ENCODE peak calls at places on chromosomes 1 and 21, in ten cellular contexts. P, A, B, T, C, F, S, V, L and W are unnamed samples.

GRCh38 chr1:171457412-171457811 is 27.9 kb upstream of the PRRC2C start:
- DNase-seq in P (peak; percentile 15), A (no peak), B (no peak), T (no peak), C (no peak), F (no peak), S (peak; percentile 4), V (no peak), L (no peak), W (peak; percentile 82)

GRCh38 chr1:240258910-240259309 is 167.2 kb downstream of the FMN2 start:
- DNase-seq in P (peak; percentile 97), A (no peak), B (no peak), T (peak; percentile 68), C (no peak), F (no peak), S (no peak), V (no peak), L (no peak), W (no peak)

GRCh38 chr1:11550664-11551283 is 71.8 kb downstream of the DISP3 start:
- DNase-seq in P (peak; percentile 81), A (no peak), B (no peak), T (peak; percentile 75), C (peak; percentile 35), F (peak; percentile 82), S (peak; percentile 97), V (no peak), L (peak; percentile 84), W (no peak)

GRCh38 chr21:27408826-27409225 is 441.9 kb upstream of the ADAMTS5 start:
- DNase-seq in P (no peak), A (no peak), B (no peak), T (no peak), C (no peak), F (no peak), S (no peak), V (no peak), L (no peak), W (no peak)

GRCh38 chr1:91582431-91582921 is 81.8 kb downstream of the CDC7 start:
- DNase-seq in P (peak; percentile 99), A (no peak), B (no peak), T (peak; percentile 83), C (no peak), F (no peak), S (no peak), V (no peak), L (no peak), W (no peak)

GRCh38 chr1:17878837-17879236 is 123.7 kb downstream of the ACTL8 start:
- DNase-seq in P (peak; percentile 89), A (no peak), B (no peak), T (peak; percentile 94), C (no peak), F (no peak), S (no peak), V (no peak), L (no peak), W (no peak)

GRCh38 chr1:20093940-20094391 is 24.0 kb downstream of the PLA2G5 start:
- DNase-seq in P (no peak), A (no peak), B (no peak), T (no peak), C (no peak), F (no peak), S (no peak), V (peak; percentile 78), L (no peak), W (no peak)

GRCh38 chr1:89545264-89546038 is 20.8 kb downstream of the LRRC8B start:
- DNase-seq in P (no peak), A (no peak), B (no peak), T (no peak), C (no peak), F (no peak), S (no peak), V (no peak), L (no peak), W (no peak)

GRCh38 chr1:169694304-169694703 is 17.1 kb downstream of the SELL start:
- DNase-seq in P (no peak), A (no peak), B (no peak), T (no peak), C (no peak), F (no peak), S (no peak), V (no peak), L (no peak), W (no peak)

GRCh38 chr1:61477301-61477700 is 247.6 kb downstream of the TM2D1 start:
- DNase-seq in P (no peak), A (no peak), B (no peak), T (no peak), C (no peak), F (no peak), S (peak; percentile 17), V (no peak), L (no peak), W (no peak)

GRCh38 chr1:106749491-106749890 is 307.0 kb upstream of the PRMT6 start:
- DNase-seq in P (no peak), A (no peak), B (no peak), T (no peak), C (no peak), F (no peak), S (no peak), V (no peak), L (no peak), W (no peak)

GRCh38 chr1:211579434-211580302 is 707 bp upstream of the SLC30A1 start:
- DNase-seq in P (peak; percentile 59), A (no peak), B (no peak), T (peak; percentile 60), C (peak; percentile 83), F (peak; percentile 60), S (peak; percentile 91), V (peak; percentile 92), L (no peak), W (no peak)

GRCh38 chr1:236893626-236894545 is 98.8 kb downstream of the MTR start:
- DNase-seq in P (peak; percentile 92), A (no peak), B (no peak), T (peak; percentile 48), C (no peak), F (no peak), S (no peak), V (no peak), L (no peak), W (no peak)

GRCh38 chr21:46538262-46538661 is 66.6 kb downstream of the S100B start:
- DNase-seq in P (no peak), A (no peak), B (no peak), T (no peak), C (no peak), F (no peak), S (no peak), V (no peak), L (no peak), W (no peak)